ENCODE peak calls at places on chromosome 14, in five cellular contexts. E is A172; D is CD4-positive, alpha-beta T cell; Y is GM18507; A is MCF 10A. F is an unnamed sample.

GRCh38 chr14:52923902-52924575 is 26.8 kb downstream of the FERMT2 start:
- DNase-seq in E (no peak), D (no peak), A (no peak), Y (no peak), F (no peak)

GRCh38 chr14:44297437-44297836 is 209.6 kb downstream of the FSCB start:
- DNase-seq in D (no peak), E (no peak), A (no peak), Y (no peak), F (no peak)

GRCh38 chr14:89635615-89636014 is 218.6 kb upstream of the FOXN3 start:
- DNase-seq in A (no peak), Y (no peak), E (no peak), D (no peak), F (no peak)

GRCh38 chr14:20618328-20618749 is 23.2 kb downstream of the OR6S1 start:
- DNase-seq in Y (no peak), D (no peak), E (no peak), A (no peak), F (no peak)

GRCh38 chr14:92625213-92625612 is 111.6 kb downstream of the RIN3 start:
- DNase-seq in Y (no peak), D (no peak), A (peak), E (peak), F (no peak)

GRCh38 chr14:104432611-104433231 is 146.8 kb upstream of the C14orf180 start:
- DNase-seq in D (no peak), E (no peak), Y (no peak), A (no peak), F (no peak)

GRCh38 chr14:61934385-61934784 is 172.2 kb downstream of the SNAPC1 start:
- DNase-seq in A (peak), Y (no peak), E (peak), D (no peak), F (no peak)

GRCh38 chr14:101731187-101732080 is 30.1 kb upstream of the PPP2R5C start:
- DNase-seq in Y (peak), D (peak), E (peak), A (peak), F (peak)

GRCh38 chr14:64722842-64723447 is 18.7 kb downstream of the PLEKHG3 start:
- DNase-seq in E (no peak), D (no peak), A (peak), Y (no peak), F (peak)

GRCh38 chr14:96888593-96888992 is 91.4 kb downstream of the VRK1 start:
- DNase-seq in Y (no peak), A (no peak), D (no peak), E (no peak), F (no peak)

GRCh38 chr14:32597771-32598170 is 268.7 kb downstream of the AKAP6 start:
- DNase-seq in D (no peak), A (no peak), Y (no peak), E (no peak), F (no peak)